ENCODE peak calls at places on chromosome 21, in four cellular contexts. V, L, U and Z are unnamed samples.

GRCh38 chr21:16211339-16212303 is 481.8 kb downstream of the USP25 start:
- DNase-seq in L (peak), V (no peak), U (no peak), Z (no peak)

GRCh38 chr21:42665026-42665425 is 11.6 kb downstream of the PDE9A start:
- DNase-seq in L (no peak), U (no peak), V (no peak), Z (no peak)

GRCh38 chr21:44461005-44461404 is 5.7 kb downstream of the LRRC3 start:
- DNase-seq in U (no peak), L (no peak), V (no peak), Z (no peak)

GRCh38 chr21:36150192-36150711 is 6.4 kb upstream of the DOP1B start:
- DNase-seq in L (peak), U (no peak), V (no peak), Z (no peak)

GRCh38 chr21:43884012-43884860 is 19.2 kb downstream of the AGPAT3 start:
- DNase-seq in U (peak), L (no peak), V (no peak), Z (no peak)

GRCh38 chr21:41614456-41615010 is 106.6 kb upstream of the TMPRSS2 start:
- DNase-seq in V (no peak), L (no peak), U (no peak), Z (no peak)

GRCh38 chr21:41250519-41250918 is 66.1 kb upstream of the FAM3B start:
- DNase-seq in L (peak), U (no peak), V (no peak), Z (no peak)

GRCh38 chr21:42848932-42849758 is 30.2 kb downstream of the WDR4 start:
- DNase-seq in U (no peak), L (no peak), V (no peak), Z (no peak)

GRCh38 chr21:45404726-45405270 is at the start of gene COL18A1:
- DNase-seq in L (peak), V (no peak), U (peak), Z (peak)

GRCh38 chr21:36430841-36431240 is 45.6 kb downstream of the CHAF1B start:
- DNase-seq in V (no peak), U (no peak), L (no peak), Z (no peak)

DNA sequence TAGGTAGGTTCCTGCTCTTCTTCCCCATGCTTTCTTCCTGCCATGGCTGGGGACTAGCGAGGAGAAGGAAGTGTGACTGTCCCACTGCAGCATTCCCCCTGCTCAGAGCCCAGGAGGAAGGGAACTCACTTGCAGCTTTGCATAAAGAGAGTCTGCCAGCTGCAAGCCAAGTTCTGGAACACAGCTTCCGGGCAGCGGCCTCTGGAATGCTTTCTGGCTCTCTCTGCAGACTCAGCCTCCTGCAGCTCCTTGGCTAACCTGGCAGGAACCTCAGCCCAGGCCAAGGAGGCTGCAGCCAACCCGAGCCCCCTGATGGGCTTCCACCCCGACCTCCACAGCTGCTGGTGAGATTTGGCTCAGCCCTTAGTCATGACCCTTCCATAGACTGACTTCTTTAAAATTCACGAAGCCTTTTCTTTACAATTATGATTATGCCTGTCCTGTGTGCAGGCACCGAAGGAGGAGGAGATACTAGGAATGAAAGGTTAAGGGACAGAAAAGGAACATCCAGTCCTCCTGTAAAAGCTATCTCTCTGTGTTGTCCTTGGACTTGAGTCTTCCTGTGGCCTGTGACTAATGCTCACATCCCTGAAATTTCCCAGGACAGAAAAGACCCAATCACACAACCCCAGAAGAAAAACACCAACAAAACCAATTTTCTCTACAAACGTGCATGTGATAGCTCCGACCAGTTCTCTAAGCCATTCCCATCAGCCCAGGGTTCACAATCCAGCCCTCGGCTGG is 108.2 kb upstream of the OLIG2 start:
- DNase-seq in U (no peak), L (no peak), V (no peak), Z (no peak)
- H3K18ac ChIP-seq in U (no peak), L (no peak), V (no peak), Z (peak)

DNA sequence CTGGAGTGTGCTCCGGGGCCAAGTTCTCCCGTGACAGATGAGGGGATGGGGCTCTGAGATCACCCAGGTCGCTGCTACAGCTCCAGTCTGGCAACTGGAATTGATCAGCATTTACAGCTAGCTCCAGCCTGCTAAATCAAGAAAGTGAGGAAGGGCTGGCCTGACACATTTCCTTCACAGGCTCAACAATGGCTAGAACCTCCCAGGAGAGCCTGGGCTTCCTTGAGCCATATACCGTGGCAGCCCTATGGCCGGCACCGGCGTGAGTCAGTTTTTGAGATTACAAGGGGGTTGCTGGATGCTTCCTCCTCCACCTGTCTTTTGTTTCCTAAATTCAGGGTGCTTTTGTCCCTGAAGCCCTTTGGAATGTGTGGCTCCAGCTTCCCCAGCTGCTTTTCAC is 104.2 kb downstream of the ETS2 start:
- DNase-seq in V (no peak), U (no peak), L (no peak), Z (no peak)
- H3K18ac ChIP-seq in V (peak), U (no peak), L (no peak), Z (no peak)

GRCh38 chr21:39132248-39132647 is 51.0 kb downstream of the PSMG1 start:
- DNase-seq in L (peak), V (no peak), U (no peak), Z (no peak)
- H3K18ac ChIP-seq in L (no peak), V (no peak), U (no peak), Z (no peak)

GRCh38 chr21:38733973-38734546 is 71.7 kb upstream of the ETS2 start:
- DNase-seq in V (peak), L (peak), U (peak), Z (peak)

GRCh38 chr21:38725196-38726157 is 80.3 kb upstream of the ETS2 start:
- DNase-seq in U (no peak), L (no peak), V (no peak), Z (no peak)

GRCh38 chr21:38735807-38736206 is 69.9 kb upstream of the ETS2 start:
- DNase-seq in U (no peak), V (no peak), L (no peak), Z (no peak)

GRCh38 chr21:38726482-38726881 is 79.2 kb upstream of the ETS2 start:
- DNase-seq in L (no peak), V (no peak), U (no peak), Z (no peak)

DNA sequence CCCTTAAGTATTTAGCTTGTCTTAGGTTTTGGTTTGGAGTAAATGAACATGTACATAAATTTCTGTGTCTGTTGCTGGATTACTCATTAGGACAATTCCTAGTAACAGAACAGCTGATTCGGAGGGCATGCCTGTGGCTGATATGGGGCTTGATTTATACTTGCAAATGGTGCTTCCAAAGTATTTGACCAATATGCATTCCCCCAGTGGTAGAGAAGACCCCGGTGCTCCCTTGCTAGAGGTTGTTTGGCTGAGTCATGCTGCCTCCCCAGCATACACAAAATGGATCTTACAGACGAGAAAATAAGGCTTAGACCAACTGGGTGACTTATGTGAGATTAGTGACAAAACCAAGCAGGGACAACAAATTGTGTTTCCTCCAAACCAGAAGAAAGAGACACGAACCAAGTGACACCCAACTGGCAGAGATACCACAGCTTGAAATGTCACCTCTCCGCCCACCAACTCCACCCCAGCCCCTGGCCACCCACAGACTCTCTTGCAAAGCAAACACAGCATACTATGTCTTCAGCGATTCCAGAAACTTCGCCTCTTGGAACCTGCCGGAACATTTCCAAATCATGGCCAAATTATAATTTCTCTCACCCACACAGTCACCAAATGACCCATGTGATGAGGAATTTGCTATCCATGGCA is 75.9 kb upstream of the ETS2 start:
- DNase-seq in U (no peak), V (no peak), L (peak), Z (no peak)
- H3K18ac ChIP-seq in U (no peak), V (no peak), L (no peak), Z (no peak)

DNA sequence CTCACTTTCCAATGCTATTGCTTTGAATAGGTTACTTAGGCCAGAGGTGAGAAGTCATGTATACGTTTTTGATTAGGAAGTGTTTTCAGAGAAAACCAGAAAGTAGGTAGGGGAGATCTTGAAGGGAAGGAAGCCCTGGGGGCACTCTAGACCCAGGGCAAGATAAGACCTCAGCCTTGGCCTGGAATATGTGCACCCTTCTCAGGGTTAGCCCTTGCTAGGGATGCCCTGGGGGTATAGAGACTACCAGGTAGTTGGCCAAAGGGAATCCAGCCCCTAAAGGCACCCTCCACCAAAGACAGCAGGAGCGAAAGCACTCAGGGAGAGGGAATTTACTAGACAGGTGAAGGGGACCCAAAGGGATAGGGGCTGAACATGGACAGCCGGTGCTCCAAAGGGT is 7.0 kb downstream of the TIAM1 start:
- DNase-seq in V (no peak), L (no peak), U (no peak), Z (no peak)
- H3K18ac ChIP-seq in V (no peak), L (no peak), U (no peak), Z (no peak)